ENCODE peak calls at places on chromosomes 4 and X, in nine cellular contexts. M is lung microvascular endothelial cell; D is naive thymus-derived CD4-positive, alpha-beta T cell; P is NT2/D1; X is stimulated activated CD4-positive, alpha-beta T cell treated with anti-CD3 and anti-CD28 coated beads, Interleukin-4, amount 100 ng/mL, for 4 hours; N is hypothalamus; K is HTR-8/SVneo; F is CD4-positive, alpha-beta T cell; U is cardiac fibroblast. R is an unnamed sample.

GRCh38 chrX:150047818-150048217 is 109.5 kb upstream of the EOLA2 start:
- DNase-seq in M (no peak), D (no peak), P (no peak), X (no peak), N (no peak), K (no peak), F (no peak), U (no peak), R (no peak)

GRCh38 chr4:26660261-26660660 is 76.4 kb downstream of the TBC1D19 start:
- DNase-seq in M (no peak), D (no peak), P (no peak), X (no peak), N (no peak), K (no peak), F (no peak), U (no peak), R (no peak)

GRCh38 chrX:127726227-127726626 is 326.0 kb downstream of the ACTRT1 start:
- DNase-seq in M (no peak), D (no peak), P (no peak), X (no peak), N (no peak), K (no peak), F (no peak), U (no peak), R (no peak)

GRCh38 chrX:94612140-94612539 is 938.1 kb downstream of the FAM133A start:
- DNase-seq in M (no peak), D (no peak), P (no peak), X (no peak), N (no peak), K (no peak), F (no peak), U (no peak), R (no peak)

GRCh38 chr4:26032572-26033320 is 118.7 kb downstream of the SMIM20 start:
- DNase-seq in M (peak; percentile 6), D (no peak), P (no peak), X (no peak), N (no peak), K (no peak), F (no peak), U (peak; percentile 88), R (peak; percentile 70)

GRCh38 chr4:38178666-38178995 is 218.4 kb downstream of the PTTG2 start:
- DNase-seq in M (no peak), D (no peak), P (no peak), X (no peak), N (no peak), K (no peak), F (no peak), U (no peak), R (no peak)

GRCh38 chr4:148415500-148415899 is 26.7 kb downstream of the NR3C2 start:
- DNase-seq in M (peak; percentile 35), D (no peak), P (no peak), X (no peak), N (no peak), K (no peak), F (no peak), U (peak; percentile 10), R (no peak)

GRCh38 chrX:2401590-2402360 is 99.0 kb downstream of the DHRSX start:
- DNase-seq in M (no peak), D (no peak), P (no peak), X (no peak), N (no peak), K (no peak), F (no peak), U (no peak), R (no peak)

GRCh38 chr4:16439003-16439402 is 212.7 kb upstream of the TAPT1 start:
- DNase-seq in M (no peak), D (no peak), P (no peak), X (no peak), N (no peak), K (no peak), F (no peak), U (no peak), R (no peak)

GRCh38 chrX:48509245-48509590 is 426 bp downstream of the PORCN start:
- DNase-seq in M (no peak), D (no peak), P (no peak), X (no peak), N (no peak), K (no peak), F (no peak), U (no peak), R (no peak)

GRCh38 chr4:168840988-168841681 is 168.9 kb downstream of the CBR4 start:
- DNase-seq in M (peak; percentile 34), D (no peak), P (no peak), X (no peak), N (peak; percentile 6), K (no peak), F (no peak), U (no peak), R (no peak)

GRCh38 chr4:101355767-101356702 is 8.7 kb upstream of the PPP3CA start:
- DNase-seq in M (peak; percentile 64), D (no peak), P (no peak), X (no peak), N (no peak), K (no peak), F (no peak), U (peak; percentile 83), R (peak; percentile 89)

GRCh38 chrX:150429577-150429976 is 66.5 kb downstream of the MAMLD1 start:
- DNase-seq in M (no peak), D (no peak), P (no peak), X (no peak), N (no peak), K (no peak), F (no peak), U (peak; percentile 74), R (peak; percentile 82)

GRCh38 chr4:40887690-40888089 is 137.9 kb downstream of the NSUN7 start:
- DNase-seq in M (no peak), D (no peak), P (no peak), X (no peak), N (no peak), K (no peak), F (no peak), U (peak; percentile 83), R (peak; percentile 89)

GRCh38 chrX:132957211-132958085 is 981 bp downstream of the HS6ST2 start:
- DNase-seq in M (no peak), D (peak; percentile 27), P (no peak), X (peak; percentile 14), N (no peak), K (no peak), F (no peak), U (no peak), R (peak; percentile 45)

GRCh38 chr4:41339812-41340809 is 83.4 kb downstream of the UCHL1 start:
- DNase-seq in M (peak; percentile 80), D (no peak), P (no peak), X (no peak), N (peak; percentile 32), K (no peak), F (no peak), U (peak; percentile 60), R (peak; percentile 67)

GRCh38 chrX:153554519-153555167 is 37.2 kb downstream of the ATP2B3 start:
- DNase-seq in M (peak; percentile 65), D (peak; percentile 46), P (no peak), X (peak; percentile 38), N (peak; percentile 50), K (peak; percentile 45), F (peak; percentile 49), U (peak; percentile 56), R (peak; percentile 49)

GRCh38 chr4:16117164-16117563 is 33.3 kb upstream of the PROM1 start:
- DNase-seq in M (no peak), D (no peak), P (no peak), X (no peak), N (no peak), K (no peak), F (no peak), U (no peak), R (no peak)

GRCh38 chr4:86493460-86493859 is 100.7 kb upstream of the PTPN13 start:
- DNase-seq in M (no peak), D (no peak), P (no peak), X (no peak), N (no peak), K (no peak), F (no peak), U (peak; percentile 53), R (no peak)

GRCh38 chr4:104395219-104395618 is 99.5 kb downstream of the CXXC4 start:
- DNase-seq in M (no peak), D (no peak), P (no peak), X (no peak), N (no peak), K (no peak), F (no peak), U (no peak), R (peak; percentile 9)

GRCh38 chrX:133249659-133250058 is 31.5 kb upstream of the TFDP3 start:
- DNase-seq in M (no peak), D (no peak), P (no peak), X (no peak), N (no peak), K (no peak), F (no peak), U (peak; percentile 1), R (no peak)

GRCh38 chr4:25807101-25807728 is 55.6 kb downstream of the SEL1L3 start:
- DNase-seq in M (no peak), D (no peak), P (no peak), X (no peak), N (no peak), K (no peak), F (no peak), U (no peak), R (peak; percentile 7)

GRCh38 chr4:141497627-141498026 is 138.8 kb upstream of the IL15 start:
- DNase-seq in M (no peak), D (no peak), P (no peak), X (no peak), N (no peak), K (no peak), F (no peak), U (no peak), R (no peak)

GRCh38 chr4:123588631-123589223 is 192.1 kb downstream of the SPRY1 start:
- DNase-seq in M (no peak), D (no peak), P (no peak), X (no peak), N (no peak), K (no peak), F (no peak), U (peak; percentile 36), R (peak; percentile 99)

GRCh38 chr4:100977746-100978397 is 369.5 kb downstream of the PPP3CA start:
- DNase-seq in M (no peak), D (no peak), P (no peak), X (no peak), N (no peak), K (no peak), F (no peak), U (peak; percentile 59), R (no peak)

GRCh38 chr4:7900351-7900750 is 39.3 kb downstream of the AFAP1 start:
- DNase-seq in M (peak; percentile 31), D (no peak), P (no peak), X (no peak), N (no peak), K (no peak), F (no peak), U (no peak), R (peak; percentile 44)

GRCh38 chrX:23783569-23784486 is 855 bp downstream of the SAT1 start:
- DNase-seq in M (no peak), D (no peak), P (no peak), X (no peak), N (no peak), K (no peak), F (no peak), U (peak; percentile 37), R (no peak)